ENCODE peak calls at places on chromosomes 4 and X, in seven cellular contexts. K is AG09319, G is NCI-H748 treated with DMSO at 0.1 percent for 48 hours, L is GM20000, T is heart right ventricle, J is psoas muscle, F is choroid plexus epithelial cell. H is an unnamed sample.

GRCh38 chrX:129686422-129686948 is 31.7 kb upstream of the APLN start:
- DNase-seq in G (no peak), F (peak; percentile 54), K (no peak), T (peak; percentile 25), L (no peak), J (no peak), H (no peak)

GRCh38 chr4:115154826-115155225 is 41.4 kb upstream of the NDST4 start:
- DNase-seq in T (no peak), F (peak; percentile 19), L (no peak), J (no peak), K (peak; percentile 24), G (no peak), H (no peak)

GRCh38 chrX:106247162-106247561 is 79.1 kb downstream of the PWWP3B start:
- DNase-seq in G (no peak), F (peak; percentile 57), T (no peak), K (no peak), J (no peak), L (no peak), H (no peak)

GRCh38 chr4:156865391-156865790 is 106.2 kb downstream of the PDGFC start:
- DNase-seq in T (no peak), K (no peak), L (no peak), G (no peak), F (no peak), J (no peak), H (peak; percentile 22)

GRCh38 chr4:163701915-163702314 is 207.4 kb downstream of the TMA16 start:
- DNase-seq in K (no peak), L (peak; percentile 16), G (no peak), T (no peak), J (no peak), F (peak; percentile 55), H (peak; percentile 74)

GRCh38 chrX:7987160-7987992 is 60.2 kb upstream of the PNPLA4 start:
- DNase-seq in K (no peak), G (no peak), F (no peak), J (no peak), T (no peak), L (no peak), H (no peak)

GRCh38 chr4:6671648-6672047 is 22.0 kb upstream of the S100P start:
- DNase-seq in J (no peak), T (no peak), K (no peak), F (no peak), G (no peak), L (no peak), H (no peak)

GRCh38 chr4:121875663-121876062 is 5.4 kb upstream of the BBS7 start:
- DNase-seq in L (no peak), K (no peak), T (no peak), F (no peak), G (no peak), J (no peak), H (no peak)

GRCh38 chr4:73257995-73258667 is 467 bp downstream of the ANKRD17 start:
- DNase-seq in F (peak; percentile 33), K (no peak), T (no peak), J (no peak), L (no peak), G (no peak), H (no peak)

GRCh38 chr4:157048248-157048647 is 27.7 kb upstream of the GLRB start:
- DNase-seq in G (no peak), T (no peak), J (peak; percentile 56), K (peak; percentile 73), L (no peak), F (peak; percentile 85), H (no peak)

H was measured in HS-5.